ENCODE peak calls at places on chromosomes 6 and 20, in ten cellular contexts. One of them, this sample, is unnamed.

GRCh38 chr6:146077992-146078391 is 49.1 kb downstream of the GRM1 start:
- DNase-seq in nephron progenitor cell: no peak
- DNase-seq in B cell: no peak
- DNase-seq in BE2C: no peak
- DNase-seq in fibroblast of mammary gland: no peak
- DNase-seq in breast epithelium: no peak
- DNase-seq in BJ: no peak
- DNase-seq in RWPE1: no peak
- DNase-seq in kidney epithelial cell: no peak
- DNase-seq in heart right ventricle: no peak
- DNase-seq in this sample: no peak

GRCh38 chr20:13418263-13419229 is 197.5 kb downstream of the ISM1 start:
- DNase-seq in nephron progenitor cell: no peak
- DNase-seq in B cell: no peak
- DNase-seq in BE2C: no peak
- DNase-seq in fibroblast of mammary gland: no peak
- DNase-seq in breast epithelium: no peak
- DNase-seq in BJ: no peak
- DNase-seq in RWPE1: no peak
- DNase-seq in kidney epithelial cell: no peak
- DNase-seq in heart right ventricle: no peak
- DNase-seq in this sample: no peak

GRCh38 chr6:88967891-88968290 is 4.5 kb upstream of the RNGTT start:
- DNase-seq in nephron progenitor cell: no peak
- DNase-seq in B cell: no peak
- DNase-seq in BE2C: no peak
- DNase-seq in fibroblast of mammary gland: no peak
- DNase-seq in breast epithelium: no peak
- DNase-seq in BJ: no peak
- DNase-seq in RWPE1: no peak
- DNase-seq in kidney epithelial cell: no peak
- DNase-seq in heart right ventricle: no peak
- DNase-seq in this sample: no peak

GRCh38 chr6:107786709-107787588 is 37.2 kb downstream of the SCML4 start:
- DNase-seq in nephron progenitor cell: peak
- DNase-seq in B cell: no peak
- DNase-seq in BE2C: no peak
- DNase-seq in fibroblast of mammary gland: no peak
- DNase-seq in breast epithelium: no peak
- DNase-seq in BJ: no peak
- DNase-seq in RWPE1: no peak
- DNase-seq in kidney epithelial cell: no peak
- DNase-seq in heart right ventricle: no peak
- DNase-seq in this sample: no peak

GRCh38 chr6:51394061-51394460 is 575.4 kb downstream of the TFAP2B start:
- DNase-seq in nephron progenitor cell: no peak
- DNase-seq in B cell: no peak
- DNase-seq in BE2C: no peak
- DNase-seq in fibroblast of mammary gland: no peak
- DNase-seq in breast epithelium: no peak
- DNase-seq in BJ: no peak
- DNase-seq in RWPE1: no peak
- DNase-seq in kidney epithelial cell: no peak
- DNase-seq in heart right ventricle: no peak
- DNase-seq in this sample: no peak

GRCh38 chr20:4157516-4157915 is 142.2 kb upstream of the RNF24 start:
- DNase-seq in nephron progenitor cell: no peak
- DNase-seq in B cell: no peak
- DNase-seq in BE2C: no peak
- DNase-seq in fibroblast of mammary gland: no peak
- DNase-seq in breast epithelium: no peak
- DNase-seq in BJ: no peak
- DNase-seq in RWPE1: no peak
- DNase-seq in kidney epithelial cell: no peak
- DNase-seq in heart right ventricle: no peak
- DNase-seq in this sample: no peak

GRCh38 chr6:64113703-64114102 is 478.1 kb downstream of the PHF3 start:
- DNase-seq in nephron progenitor cell: no peak
- DNase-seq in B cell: no peak
- DNase-seq in BE2C: no peak
- DNase-seq in fibroblast of mammary gland: no peak
- DNase-seq in breast epithelium: no peak
- DNase-seq in BJ: no peak
- DNase-seq in RWPE1: no peak
- DNase-seq in kidney epithelial cell: no peak
- DNase-seq in heart right ventricle: no peak
- DNase-seq in this sample: no peak

GRCh38 chr6:41257369-41258195 is 28.9 kb downstream of the TREM1 start:
- DNase-seq in nephron progenitor cell: no peak
- DNase-seq in B cell: no peak
- DNase-seq in BE2C: no peak
- DNase-seq in fibroblast of mammary gland: peak
- DNase-seq in breast epithelium: no peak
- DNase-seq in BJ: peak
- DNase-seq in RWPE1: no peak
- DNase-seq in kidney epithelial cell: peak
- DNase-seq in heart right ventricle: no peak
- DNase-seq in this sample: peak

GRCh38 chr6:137731960-137732616 is 135.0 kb upstream of the TNFAIP3 start:
- DNase-seq in nephron progenitor cell: no peak
- DNase-seq in B cell: no peak
- DNase-seq in BE2C: no peak
- DNase-seq in fibroblast of mammary gland: peak
- DNase-seq in breast epithelium: no peak
- DNase-seq in BJ: no peak
- DNase-seq in RWPE1: peak
- DNase-seq in kidney epithelial cell: no peak
- DNase-seq in heart right ventricle: no peak
- DNase-seq in this sample: peak

GRCh38 chr6:73528897-73529296 is 8.1 kb upstream of the EEF1A1 start:
- DNase-seq in nephron progenitor cell: no peak
- DNase-seq in B cell: no peak
- DNase-seq in BE2C: no peak
- DNase-seq in fibroblast of mammary gland: no peak
- DNase-seq in breast epithelium: no peak
- DNase-seq in BJ: no peak
- DNase-seq in RWPE1: no peak
- DNase-seq in kidney epithelial cell: no peak
- DNase-seq in heart right ventricle: no peak
- DNase-seq in this sample: no peak

GRCh38 chr20:53161073-53161472 is 188.9 kb downstream of the TSHZ2 start:
- DNase-seq in nephron progenitor cell: no peak
- DNase-seq in B cell: no peak
- DNase-seq in BE2C: no peak
- DNase-seq in fibroblast of mammary gland: no peak
- DNase-seq in breast epithelium: no peak
- DNase-seq in BJ: no peak
- DNase-seq in RWPE1: no peak
- DNase-seq in kidney epithelial cell: no peak
- DNase-seq in heart right ventricle: no peak
- DNase-seq in this sample: no peak

GRCh38 chr6:101018157-101018556 is 137.0 kb upstream of the ASCC3 start:
- DNase-seq in nephron progenitor cell: no peak
- DNase-seq in B cell: no peak
- DNase-seq in BE2C: no peak
- DNase-seq in fibroblast of mammary gland: no peak
- DNase-seq in breast epithelium: no peak
- DNase-seq in BJ: no peak
- DNase-seq in RWPE1: no peak
- DNase-seq in kidney epithelial cell: no peak
- DNase-seq in heart right ventricle: no peak
- DNase-seq in this sample: no peak
- TF ChIP-seq CTCF in nephron progenitor cell: no peak
- TF ChIP-seq CTCF in B cell: no peak
- TF ChIP-seq CTCF in BE2C: no peak
- TF ChIP-seq CTCF in fibroblast of mammary gland: no peak
- TF ChIP-seq CTCF in breast epithelium: no peak
- TF ChIP-seq CTCF in BJ: no peak
- TF ChIP-seq CTCF in RWPE1: no peak
- TF ChIP-seq CTCF in kidney epithelial cell: no peak
- TF ChIP-seq CTCF in heart right ventricle: no peak
- TF ChIP-seq CTCF in this sample: no peak

DNA sequence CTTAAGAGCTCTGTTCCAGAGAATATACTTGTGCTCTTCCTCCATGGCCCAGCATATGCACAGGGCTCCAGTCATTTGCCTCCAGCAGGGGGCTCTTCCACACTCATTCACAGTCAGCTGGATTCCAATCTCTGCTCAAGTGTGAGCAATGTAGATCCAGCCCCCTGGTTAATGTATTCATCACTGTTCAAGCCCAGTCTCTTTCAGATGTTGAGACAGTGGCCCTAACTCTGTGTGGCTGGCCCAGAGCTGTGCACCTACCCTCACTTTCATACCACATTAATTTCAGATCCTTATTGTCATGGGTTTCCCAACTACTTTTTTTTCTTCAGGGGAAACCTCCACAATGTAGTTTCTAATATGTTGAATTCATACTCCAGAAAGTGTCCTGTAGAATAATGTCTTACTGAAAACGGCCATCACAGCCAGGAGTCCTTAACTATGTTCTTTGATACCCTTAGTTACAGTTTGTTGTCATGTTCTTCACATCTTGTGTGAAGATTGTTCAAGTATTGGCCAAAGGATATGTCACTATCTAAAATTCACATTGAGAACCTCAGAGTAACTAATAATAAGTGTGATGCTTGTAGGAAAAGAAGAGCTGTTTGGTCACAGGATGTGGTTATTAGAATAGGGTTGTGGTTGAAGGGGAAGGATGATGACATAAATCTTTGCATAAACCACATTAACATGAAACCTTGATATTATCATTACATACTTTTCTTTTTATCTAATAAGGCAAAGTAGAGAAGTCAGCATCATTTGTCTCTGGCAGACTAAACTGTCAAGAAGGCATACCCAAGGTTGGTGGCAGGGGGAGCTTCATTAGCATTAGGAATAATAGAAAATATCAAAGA is 14.4 kb upstream of the HLA-DQA1 start:
- DNase-seq in nephron progenitor cell: peak
- DNase-seq in B cell: peak
- DNase-seq in BE2C: peak
- DNase-seq in fibroblast of mammary gland: peak
- DNase-seq in breast epithelium: no peak
- DNase-seq in BJ: no peak
- DNase-seq in RWPE1: peak
- DNase-seq in kidney epithelial cell: no peak
- DNase-seq in heart right ventricle: peak
- DNase-seq in this sample: peak
- TF ChIP-seq CTCF in nephron progenitor cell: peak
- TF ChIP-seq CTCF in B cell: peak
- TF ChIP-seq CTCF in BE2C: peak
- TF ChIP-seq CTCF in fibroblast of mammary gland: peak
- TF ChIP-seq CTCF in breast epithelium: no peak
- TF ChIP-seq CTCF in BJ: no peak
- TF ChIP-seq CTCF in RWPE1: peak
- TF ChIP-seq CTCF in kidney epithelial cell: peak
- TF ChIP-seq CTCF in heart right ventricle: peak
- TF ChIP-seq CTCF in this sample: no peak

DNA sequence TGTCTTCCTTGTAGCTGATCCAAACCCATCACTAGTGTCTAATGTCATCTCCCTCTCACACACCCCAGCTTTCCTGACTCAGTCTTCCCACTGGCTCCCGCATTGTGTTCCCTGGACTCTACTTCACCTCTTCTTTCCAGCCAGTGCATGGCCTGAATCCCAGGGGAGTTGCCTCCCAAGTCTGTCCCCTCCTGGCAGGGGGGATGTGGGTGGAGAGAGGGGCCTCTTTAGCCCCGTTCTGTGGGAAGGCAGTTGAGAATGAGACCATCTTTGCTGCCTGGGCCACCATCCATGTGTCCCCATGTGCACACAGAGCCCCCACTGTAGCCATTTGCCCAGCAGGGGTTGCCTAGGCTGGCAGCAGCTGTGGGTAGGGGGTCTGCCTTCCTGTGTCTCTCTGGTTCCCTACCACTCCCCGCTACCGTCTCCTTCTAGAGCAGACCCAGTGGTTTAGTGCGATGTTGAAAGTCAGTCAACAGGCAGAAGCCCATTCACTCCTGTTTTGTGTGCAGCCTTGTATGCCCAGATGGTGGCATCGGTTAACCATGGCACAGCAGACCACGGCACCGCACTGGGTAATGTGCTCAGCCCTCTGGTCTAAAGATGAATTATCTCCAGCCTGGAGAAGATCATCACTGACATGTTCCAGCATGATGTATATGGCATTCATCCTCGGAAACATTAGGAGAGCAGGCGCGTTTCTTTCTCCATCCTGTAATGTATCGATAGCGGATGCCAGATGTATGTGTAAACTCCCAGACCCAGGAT is 178.8 kb upstream of the SNX9 start:
- DNase-seq in nephron progenitor cell: no peak
- DNase-seq in B cell: no peak
- DNase-seq in BE2C: peak
- DNase-seq in fibroblast of mammary gland: no peak
- DNase-seq in breast epithelium: no peak
- DNase-seq in BJ: no peak
- DNase-seq in RWPE1: peak
- DNase-seq in kidney epithelial cell: no peak
- DNase-seq in heart right ventricle: no peak
- DNase-seq in this sample: peak
- TF ChIP-seq CTCF in nephron progenitor cell: no peak
- TF ChIP-seq CTCF in B cell: no peak
- TF ChIP-seq CTCF in BE2C: peak
- TF ChIP-seq CTCF in fibroblast of mammary gland: peak
- TF ChIP-seq CTCF in breast epithelium: no peak
- TF ChIP-seq CTCF in BJ: peak
- TF ChIP-seq CTCF in RWPE1: peak
- TF ChIP-seq CTCF in kidney epithelial cell: peak
- TF ChIP-seq CTCF in heart right ventricle: no peak
- TF ChIP-seq CTCF in this sample: peak

GRCh38 chr6:124793406-124793805 is 168.8 kb upstream of the RNF217 start:
- DNase-seq in nephron progenitor cell: no peak
- DNase-seq in B cell: no peak
- DNase-seq in BE2C: no peak
- DNase-seq in fibroblast of mammary gland: no peak
- DNase-seq in breast epithelium: no peak
- DNase-seq in BJ: no peak
- DNase-seq in RWPE1: no peak
- DNase-seq in kidney epithelial cell: no peak
- DNase-seq in heart right ventricle: no peak
- DNase-seq in this sample: no peak

GRCh38 chr6:124798942-124799496 is 163.2 kb upstream of the RNF217 start:
- DNase-seq in nephron progenitor cell: no peak
- DNase-seq in B cell: no peak
- DNase-seq in BE2C: no peak
- DNase-seq in fibroblast of mammary gland: peak
- DNase-seq in breast epithelium: no peak
- DNase-seq in BJ: no peak
- DNase-seq in RWPE1: peak
- DNase-seq in kidney epithelial cell: no peak
- DNase-seq in heart right ventricle: no peak
- DNase-seq in this sample: peak

GRCh38 chr6:124799638-124800037 is 162.6 kb upstream of the RNF217 start:
- DNase-seq in nephron progenitor cell: no peak
- DNase-seq in B cell: no peak
- DNase-seq in BE2C: no peak
- DNase-seq in fibroblast of mammary gland: no peak
- DNase-seq in breast epithelium: no peak
- DNase-seq in BJ: no peak
- DNase-seq in RWPE1: no peak
- DNase-seq in kidney epithelial cell: no peak
- DNase-seq in heart right ventricle: no peak
- DNase-seq in this sample: no peak

GRCh38 chr6:124792386-124792785 is 169.9 kb upstream of the RNF217 start:
- DNase-seq in nephron progenitor cell: no peak
- DNase-seq in B cell: no peak
- DNase-seq in BE2C: no peak
- DNase-seq in fibroblast of mammary gland: no peak
- DNase-seq in breast epithelium: no peak
- DNase-seq in BJ: no peak
- DNase-seq in RWPE1: peak
- DNase-seq in kidney epithelial cell: no peak
- DNase-seq in heart right ventricle: no peak
- DNase-seq in this sample: peak

GRCh38 chr6:124795879-124796838 is 166.1 kb upstream of the RNF217 start:
- DNase-seq in nephron progenitor cell: peak
- DNase-seq in B cell: no peak
- DNase-seq in BE2C: no peak
- DNase-seq in fibroblast of mammary gland: peak
- DNase-seq in breast epithelium: peak
- DNase-seq in BJ: no peak
- DNase-seq in RWPE1: peak
- DNase-seq in kidney epithelial cell: no peak
- DNase-seq in heart right ventricle: peak
- DNase-seq in this sample: peak
- TF ChIP-seq CTCF in nephron progenitor cell: peak
- TF ChIP-seq CTCF in B cell: no peak
- TF ChIP-seq CTCF in BE2C: peak
- TF ChIP-seq CTCF in fibroblast of mammary gland: peak
- TF ChIP-seq CTCF in breast epithelium: peak
- TF ChIP-seq CTCF in BJ: no peak
- TF ChIP-seq CTCF in RWPE1: peak
- TF ChIP-seq CTCF in kidney epithelial cell: peak
- TF ChIP-seq CTCF in heart right ventricle: peak
- TF ChIP-seq CTCF in this sample: peak

This sample was measured in MCF 10A.